ENCODE peak calls at places on chromosome 7, in seven cellular contexts. One of them, this sample, is unnamed.

GRCh38 chr7:128041203-128041602 is 10.0 kb upstream of the LRRC4 start:
- DNase-seq in Calu3: peak
- DNase-seq in stimulated activated CD4-positive, alpha-beta T cell treated with anti-CD3 and anti-CD28 coated beads, Interleukin-1b, Interleukin-23, amount 100 ng/mL, for 24 hours: no peak
- DNase-seq in DMS 273 treated with DMSO at 0.1 percent for 48 hours: no peak
- DNase-seq in amniotic stem cell: no peak
- DNase-seq in left lobe of liver: no peak
- DNase-seq in right lobe of liver: no peak
- DNase-seq in this sample: no peak

GRCh38 chr7:35248576-35249536 is 5.0 kb downstream of the TBX20 start:
- DNase-seq in Calu3: no peak
- DNase-seq in stimulated activated CD4-positive, alpha-beta T cell treated with anti-CD3 and anti-CD28 coated beads, Interleukin-1b, Interleukin-23, amount 100 ng/mL, for 24 hours: no peak
- DNase-seq in DMS 273 treated with DMSO at 0.1 percent for 48 hours: no peak
- DNase-seq in amniotic stem cell: no peak
- DNase-seq in left lobe of liver: no peak
- DNase-seq in right lobe of liver: no peak
- DNase-seq in this sample: no peak

GRCh38 chr7:14886533-14886932 is 16.0 kb downstream of the DGKB start:
- DNase-seq in Calu3: no peak
- DNase-seq in stimulated activated CD4-positive, alpha-beta T cell treated with anti-CD3 and anti-CD28 coated beads, Interleukin-1b, Interleukin-23, amount 100 ng/mL, for 24 hours: no peak
- DNase-seq in DMS 273 treated with DMSO at 0.1 percent for 48 hours: no peak
- DNase-seq in amniotic stem cell: no peak
- DNase-seq in left lobe of liver: no peak
- DNase-seq in right lobe of liver: no peak
- DNase-seq in this sample: no peak

GRCh38 chr7:104327963-104328307 is 468 bp upstream of the LHFPL3 start:
- DNase-seq in Calu3: no peak
- DNase-seq in stimulated activated CD4-positive, alpha-beta T cell treated with anti-CD3 and anti-CD28 coated beads, Interleukin-1b, Interleukin-23, amount 100 ng/mL, for 24 hours: no peak
- DNase-seq in DMS 273 treated with DMSO at 0.1 percent for 48 hours: no peak
- DNase-seq in amniotic stem cell: no peak
- DNase-seq in left lobe of liver: no peak
- DNase-seq in right lobe of liver: no peak
- DNase-seq in this sample: no peak

GRCh38 chr7:33743594-33743993 is 161.7 kb upstream of the BMPER start:
- DNase-seq in Calu3: no peak
- DNase-seq in stimulated activated CD4-positive, alpha-beta T cell treated with anti-CD3 and anti-CD28 coated beads, Interleukin-1b, Interleukin-23, amount 100 ng/mL, for 24 hours: no peak
- DNase-seq in DMS 273 treated with DMSO at 0.1 percent for 48 hours: no peak
- DNase-seq in amniotic stem cell: no peak
- DNase-seq in left lobe of liver: no peak
- DNase-seq in right lobe of liver: no peak
- DNase-seq in this sample: no peak

GRCh38 chr7:86391813-86392212 is 251.9 kb upstream of the GRM3 start:
- DNase-seq in Calu3: no peak
- DNase-seq in stimulated activated CD4-positive, alpha-beta T cell treated with anti-CD3 and anti-CD28 coated beads, Interleukin-1b, Interleukin-23, amount 100 ng/mL, for 24 hours: no peak
- DNase-seq in DMS 273 treated with DMSO at 0.1 percent for 48 hours: no peak
- DNase-seq in amniotic stem cell: no peak
- DNase-seq in left lobe of liver: no peak
- DNase-seq in right lobe of liver: no peak
- DNase-seq in this sample: no peak

GRCh38 chr7:55546826-55547225 is 25.5 kb downstream of the VOPP1 start:
- DNase-seq in Calu3: peak
- DNase-seq in stimulated activated CD4-positive, alpha-beta T cell treated with anti-CD3 and anti-CD28 coated beads, Interleukin-1b, Interleukin-23, amount 100 ng/mL, for 24 hours: no peak
- DNase-seq in DMS 273 treated with DMSO at 0.1 percent for 48 hours: peak
- DNase-seq in amniotic stem cell: no peak
- DNase-seq in left lobe of liver: peak
- DNase-seq in right lobe of liver: peak
- DNase-seq in this sample: no peak

GRCh38 chr7:23254051-23254681 is 7.6 kb downstream of the GPNMB start:
- DNase-seq in Calu3: no peak
- DNase-seq in stimulated activated CD4-positive, alpha-beta T cell treated with anti-CD3 and anti-CD28 coated beads, Interleukin-1b, Interleukin-23, amount 100 ng/mL, for 24 hours: no peak
- DNase-seq in DMS 273 treated with DMSO at 0.1 percent for 48 hours: no peak
- DNase-seq in amniotic stem cell: no peak
- DNase-seq in left lobe of liver: no peak
- DNase-seq in right lobe of liver: no peak
- DNase-seq in this sample: no peak

GRCh38 chr7:80847027-80847426 is 71.8 kb downstream of the SEMA3C start:
- DNase-seq in Calu3: no peak
- DNase-seq in stimulated activated CD4-positive, alpha-beta T cell treated with anti-CD3 and anti-CD28 coated beads, Interleukin-1b, Interleukin-23, amount 100 ng/mL, for 24 hours: no peak
- DNase-seq in DMS 273 treated with DMSO at 0.1 percent for 48 hours: no peak
- DNase-seq in amniotic stem cell: no peak
- DNase-seq in left lobe of liver: no peak
- DNase-seq in right lobe of liver: no peak
- DNase-seq in this sample: no peak

GRCh38 chr7:45606050-45606449 is 31.9 kb downstream of the ADCY1 start:
- DNase-seq in Calu3: no peak
- DNase-seq in stimulated activated CD4-positive, alpha-beta T cell treated with anti-CD3 and anti-CD28 coated beads, Interleukin-1b, Interleukin-23, amount 100 ng/mL, for 24 hours: no peak
- DNase-seq in DMS 273 treated with DMSO at 0.1 percent for 48 hours: no peak
- DNase-seq in amniotic stem cell: no peak
- DNase-seq in left lobe of liver: no peak
- DNase-seq in right lobe of liver: peak
- DNase-seq in this sample: no peak

GRCh38 chr7:147990837-147991236 is 599.7 kb upstream of the C7orf33 start:
- DNase-seq in Calu3: no peak
- DNase-seq in stimulated activated CD4-positive, alpha-beta T cell treated with anti-CD3 and anti-CD28 coated beads, Interleukin-1b, Interleukin-23, amount 100 ng/mL, for 24 hours: no peak
- DNase-seq in DMS 273 treated with DMSO at 0.1 percent for 48 hours: no peak
- DNase-seq in amniotic stem cell: no peak
- DNase-seq in left lobe of liver: no peak
- DNase-seq in right lobe of liver: no peak
- DNase-seq in this sample: no peak

GRCh38 chr7:15341811-15342210 is 220.0 kb downstream of the AGMO start:
- DNase-seq in Calu3: no peak
- DNase-seq in stimulated activated CD4-positive, alpha-beta T cell treated with anti-CD3 and anti-CD28 coated beads, Interleukin-1b, Interleukin-23, amount 100 ng/mL, for 24 hours: no peak
- DNase-seq in DMS 273 treated with DMSO at 0.1 percent for 48 hours: no peak
- DNase-seq in amniotic stem cell: no peak
- DNase-seq in left lobe of liver: no peak
- DNase-seq in right lobe of liver: no peak
- DNase-seq in this sample: no peak

GRCh38 chr7:87475359-87476178 is at the start of gene ABCB4:
- DNase-seq in Calu3: no peak
- DNase-seq in stimulated activated CD4-positive, alpha-beta T cell treated with anti-CD3 and anti-CD28 coated beads, Interleukin-1b, Interleukin-23, amount 100 ng/mL, for 24 hours: no peak
- DNase-seq in DMS 273 treated with DMSO at 0.1 percent for 48 hours: no peak
- DNase-seq in amniotic stem cell: no peak
- DNase-seq in left lobe of liver: peak
- DNase-seq in right lobe of liver: peak
- DNase-seq in this sample: no peak

GRCh38 chr7:18727094-18727870 is 231.7 kb downstream of the HDAC9 start:
- DNase-seq in Calu3: no peak
- DNase-seq in stimulated activated CD4-positive, alpha-beta T cell treated with anti-CD3 and anti-CD28 coated beads, Interleukin-1b, Interleukin-23, amount 100 ng/mL, for 24 hours: no peak
- DNase-seq in DMS 273 treated with DMSO at 0.1 percent for 48 hours: no peak
- DNase-seq in amniotic stem cell: no peak
- DNase-seq in left lobe of liver: no peak
- DNase-seq in right lobe of liver: no peak
- DNase-seq in this sample: no peak

GRCh38 chr7:140214075-140214684 is 37.4 kb upstream of the KDM7A start:
- DNase-seq in Calu3: no peak
- DNase-seq in stimulated activated CD4-positive, alpha-beta T cell treated with anti-CD3 and anti-CD28 coated beads, Interleukin-1b, Interleukin-23, amount 100 ng/mL, for 24 hours: no peak
- DNase-seq in DMS 273 treated with DMSO at 0.1 percent for 48 hours: peak
- DNase-seq in amniotic stem cell: no peak
- DNase-seq in left lobe of liver: no peak
- DNase-seq in right lobe of liver: no peak
- DNase-seq in this sample: no peak

GRCh38 chr7:68122806-68123205 is 1126.2 kb downstream of the TYW1 start:
- DNase-seq in Calu3: no peak
- DNase-seq in stimulated activated CD4-positive, alpha-beta T cell treated with anti-CD3 and anti-CD28 coated beads, Interleukin-1b, Interleukin-23, amount 100 ng/mL, for 24 hours: no peak
- DNase-seq in DMS 273 treated with DMSO at 0.1 percent for 48 hours: no peak
- DNase-seq in amniotic stem cell: no peak
- DNase-seq in left lobe of liver: no peak
- DNase-seq in right lobe of liver: no peak
- DNase-seq in this sample: no peak